ENCODE peak calls at places on chromosome X, in four cellular contexts. One of them, this sample, is unnamed.

GRCh38 chrX:27619975-27620374 is 29.8 kb downstream of the DCAF8L2 start:
- DNase-seq in tibial nerve: no peak
- DNase-seq in Panc1: no peak
- DNase-seq in right lobe of liver: no peak
- DNase-seq in this sample: no peak

GRCh38 chrX:39385022-39385421 is 583.8 kb downstream of the MID1IP1 start:
- DNase-seq in tibial nerve: no peak
- DNase-seq in Panc1: no peak
- DNase-seq in right lobe of liver: no peak
- DNase-seq in this sample: no peak

GRCh38 chrX:86714441-86714840 is 566.2 kb downstream of the DACH2 start:
- DNase-seq in tibial nerve: no peak
- DNase-seq in Panc1: no peak
- DNase-seq in right lobe of liver: no peak
- DNase-seq in this sample: no peak

GRCh38 chrX:34978171-34978570 is 35.6 kb downstream of the FAM47B start:
- DNase-seq in tibial nerve: no peak
- DNase-seq in Panc1: no peak
- DNase-seq in right lobe of liver: no peak
- DNase-seq in this sample: no peak

GRCh38 chrX:151151668-151152267 is 24.6 kb upstream of the GPR50 start:
- DNase-seq in tibial nerve: no peak
- DNase-seq in Panc1: peak; percentile 58
- DNase-seq in right lobe of liver: no peak
- DNase-seq in this sample: peak; percentile 23

GRCh38 chrX:47234583-47234982 is 1.8 kb downstream of the USP11 start:
- DNase-seq in tibial nerve: no peak
- DNase-seq in Panc1: no peak
- DNase-seq in right lobe of liver: no peak
- DNase-seq in this sample: no peak

GRCh38 chrX:137565921-137566745 is at the start of gene ZIC3:
- DNase-seq in tibial nerve: no peak
- DNase-seq in Panc1: no peak
- DNase-seq in right lobe of liver: peak; percentile 51
- DNase-seq in this sample: peak; percentile 85

GRCh38 chrX:63186137-63186536 is 165.0 kb downstream of the SPIN4 start:
- DNase-seq in tibial nerve: no peak
- DNase-seq in Panc1: no peak
- DNase-seq in right lobe of liver: no peak
- DNase-seq in this sample: no peak

GRCh38 chrX:24248042-24248441 is 65.8 kb downstream of the SUPT20HL2 start:
- DNase-seq in tibial nerve: no peak
- DNase-seq in Panc1: no peak
- DNase-seq in right lobe of liver: no peak
- DNase-seq in this sample: no peak

GRCh38 chrX:1488141-1488540 is 35.4 kb upstream of the ASMTL start:
- DNase-seq in tibial nerve: no peak
- DNase-seq in Panc1: no peak
- DNase-seq in right lobe of liver: no peak
- DNase-seq in this sample: no peak

GRCh38 chrX:17778984-17779383 is 41.7 kb downstream of the SCML1 start:
- DNase-seq in tibial nerve: no peak
- DNase-seq in Panc1: no peak
- DNase-seq in right lobe of liver: no peak
- DNase-seq in this sample: no peak

GRCh38 chrX:109714340-109714958 is 18.6 kb downstream of the ACSL4 start:
- DNase-seq in tibial nerve: no peak
- DNase-seq in Panc1: no peak
- DNase-seq in right lobe of liver: no peak
- DNase-seq in this sample: no peak

GRCh38 chrX:68684919-68685304 is 37.4 kb downstream of the STARD8 start:
- DNase-seq in tibial nerve: no peak
- DNase-seq in Panc1: no peak
- DNase-seq in right lobe of liver: no peak
- DNase-seq in this sample: no peak
- H3K4me1 ChIP-seq in tibial nerve: peaks cover 22% of the 10 kb centered on the region
- H3K4me1 ChIP-seq in Panc1: peaks cover 5% of the 10 kb centered on the region
- H3K4me1 ChIP-seq in right lobe of liver: no peaks in the 10 kb centered on the region
- H3K4me1 ChIP-seq in this sample: no peaks in the 10 kb centered on the region

GRCh38 chrX:18931972-18932371 is 51.9 kb downstream of the PHKA2 start:
- DNase-seq in tibial nerve: no peak
- DNase-seq in Panc1: no peak
- DNase-seq in right lobe of liver: no peak
- DNase-seq in this sample: no peak
- TF ChIP-seq CTCF in tibial nerve: peak; percentile 6
- TF ChIP-seq CTCF in Panc1: peak; percentile 58
- TF ChIP-seq CTCF in right lobe of liver: peak; percentile 28
- TF ChIP-seq CTCF in this sample: no peak

GRCh38 chrX:136209751-136210150 is 41.4 kb downstream of the MAP7D3 start:
- DNase-seq in tibial nerve: no peak
- DNase-seq in Panc1: no peak
- DNase-seq in right lobe of liver: no peak
- DNase-seq in this sample: no peak

GRCh38 chrX:136205882-136206281 is 45.3 kb downstream of the MAP7D3 start:
- DNase-seq in tibial nerve: no peak
- DNase-seq in Panc1: no peak
- DNase-seq in right lobe of liver: no peak
- DNase-seq in this sample: no peak

GRCh38 chrX:136209016-136209738 is 42.0 kb downstream of the MAP7D3 start:
- DNase-seq in tibial nerve: peak; percentile 43
- DNase-seq in Panc1: no peak
- DNase-seq in right lobe of liver: peak; percentile 45
- DNase-seq in this sample: no peak

GRCh38 chrX:136206916-136207315 is 44.3 kb downstream of the MAP7D3 start:
- DNase-seq in tibial nerve: no peak
- DNase-seq in Panc1: no peak
- DNase-seq in right lobe of liver: no peak
- DNase-seq in this sample: no peak

GRCh38 chrX:136207546-136207945 is 43.7 kb downstream of the MAP7D3 start:
- DNase-seq in tibial nerve: no peak
- DNase-seq in Panc1: no peak
- DNase-seq in right lobe of liver: no peak
- DNase-seq in this sample: no peak
- H3K4me3 ChIP-seq in tibial nerve: no peak overlapping the region
- H3K4me3 ChIP-seq in Panc1: no peak overlapping the region
- H3K4me3 ChIP-seq in right lobe of liver: no peak overlapping the region
- H3K4me3 ChIP-seq in this sample: no peak overlapping the region

GRCh38 chrX:10085223-10085622 is 71.6 kb upstream of the CLCN4 start:
- DNase-seq in tibial nerve: no peak
- DNase-seq in Panc1: no peak
- DNase-seq in right lobe of liver: no peak
- DNase-seq in this sample: no peak
- H3K4me1 ChIP-seq in tibial nerve: peaks cover 38% of the 10 kb centered on the region
- H3K4me1 ChIP-seq in Panc1: no peaks in the 10 kb centered on the region
- H3K4me1 ChIP-seq in right lobe of liver: peaks cover 3% of the 10 kb centered on the region
- H3K4me1 ChIP-seq in this sample: no peaks in the 10 kb centered on the region